ENCODE peak calls at places on chromosomes 12 and 14, in eight cellular contexts. H, Z, P, V, I, O, K and A are unnamed samples.
A peak's percentile ranks its signal among the peaks of the same experiment; 100 is the strongest.

GRCh38 chr12:122820838-122821271 is 14.4 kb upstream of the HIP1R start:
- DNase-seq in H (no peak), Z (no peak), P (no peak), V (no peak), I (no peak), O (no peak), K (no peak), A (no peak)

GRCh38 chr12:47686645-47687240 is 19.1 kb downstream of the RPAP3 start:
- DNase-seq in H (peak; percentile 47), Z (no peak), P (peak; percentile 73), V (no peak), I (peak; percentile 26), O (peak; percentile 43), K (no peak), A (no peak)

GRCh38 chr12:52168019-52168717 is 23.6 kb downstream of the KRT80 start:
- DNase-seq in H (peak; percentile 78), Z (no peak), P (no peak), V (no peak), I (peak; percentile 70), O (peak; percentile 72), K (no peak), A (no peak)

GRCh38 chr14:97185186-97185585 is 388.0 kb downstream of the VRK1 start:
- DNase-seq in H (peak; percentile 10), Z (no peak), P (peak; percentile 71), V (no peak), I (peak; percentile 39), O (no peak), K (no peak), A (no peak)

GRCh38 chr14:58712357-58712756 is 74.6 kb downstream of the DACT1 start:
- DNase-seq in H (no peak), Z (no peak), P (no peak), V (no peak), I (peak; percentile 75), O (no peak), K (no peak), A (no peak)

GRCh38 chr14:65373671-65374039 is 38.9 kb upstream of the FUT8 start:
- DNase-seq in H (peak; percentile 9), Z (no peak), P (no peak), V (no peak), I (no peak), O (no peak), K (no peak), A (no peak)

GRCh38 chr14:52032196-52032865 is 36.5 kb downstream of the NID2 start:
- DNase-seq in H (no peak), Z (no peak), P (no peak), V (no peak), I (peak; percentile 70), O (peak; percentile 58), K (no peak), A (no peak)

GRCh38 chr12:109134186-109134917 is 18.0 kb downstream of the ACACB start:
- DNase-seq in H (peak; percentile 3), Z (peak; percentile 75), P (peak; percentile 18), V (no peak), I (peak; percentile 51), O (peak; percentile 40), K (no peak), A (no peak)

GRCh38 chr14:100193417-100194357 is 34.2 kb upstream of the DEGS2 start:
- DNase-seq in H (no peak), Z (no peak), P (no peak), V (no peak), I (no peak), O (no peak), K (no peak), A (no peak)

GRCh38 chr14:96852823-96853422 is 55.7 kb downstream of the VRK1 start:
- DNase-seq in H (peak; percentile 61), Z (no peak), P (peak; percentile 60), V (peak; percentile 15), I (peak; percentile 37), O (peak; percentile 45), K (no peak), A (no peak)

GRCh38 chr14:71348817-71349216 is 441.6 kb downstream of the PCNX1 start:
- DNase-seq in H (no peak), Z (no peak), P (no peak), V (no peak), I (no peak), O (no peak), K (no peak), A (no peak)

GRCh38 chr12:26473291-26473690 is 277.9 kb downstream of the SSPN start:
- DNase-seq in H (peak; percentile 78), Z (no peak), P (no peak), V (peak; percentile 3), I (peak; percentile 5), O (no peak), K (no peak), A (peak; percentile 80)

GRCh38 chr12:5868585-5869295 is 76.3 kb downstream of the ANO2 start:
- DNase-seq in H (no peak), Z (no peak), P (no peak), V (no peak), I (no peak), O (peak; percentile 2), K (no peak), A (no peak)

GRCh38 chr14:50542941-50543418 is 10.6 kb upstream of the MAP4K5 start:
- DNase-seq in H (peak; percentile 84), Z (no peak), P (peak; percentile 92), V (no peak), I (peak; percentile 44), O (peak; percentile 54), K (peak; percentile 17), A (no peak)

GRCh38 chr14:21385170-21385904 is 1.5 kb upstream of the SUPT16H start:
- DNase-seq in H (no peak), Z (no peak), P (peak; percentile 67), V (no peak), I (peak; percentile 8), O (no peak), K (no peak), A (peak; percentile 52)

GRCh38 chr12:109989380-109989779 is 6.8 kb downstream of the GIT2 start:
- DNase-seq in H (no peak), Z (no peak), P (no peak), V (no peak), I (no peak), O (no peak), K (no peak), A (no peak)

GRCh38 chr14:81936348-81936747 is 402.7 kb upstream of the SEL1L start:
- DNase-seq in H (no peak), Z (no peak), P (no peak), V (no peak), I (no peak), O (no peak), K (no peak), A (no peak)

GRCh38 chr12:53380104-53380796 is at the start of gene SP1:
- DNase-seq in H (peak; percentile 95), Z (peak; percentile 99), P (peak; percentile 93), V (no peak), I (peak; percentile 90), O (peak; percentile 94), K (peak; percentile 52), A (peak; percentile 85)

GRCh38 chr12:57243521-57244305 is 7.3 kb downstream of the STAC3 start:
- DNase-seq in H (peak; percentile 77), Z (peak; percentile 94), P (peak; percentile 45), V (no peak), I (peak; percentile 57), O (peak; percentile 63), K (peak; percentile 32), A (no peak)

GRCh38 chr12:6326316-6326959 is 15.4 kb downstream of the TNFRSF1A start:
- DNase-seq in H (no peak), Z (peak; percentile 73), P (peak; percentile 46), V (no peak), I (peak; percentile 47), O (peak; percentile 53), K (no peak), A (no peak)

GRCh38 chr12:127272864-127273263 is 994.1 kb upstream of the TMEM132C start:
- DNase-seq in H (peak; percentile 95), Z (no peak), P (no peak), V (peak; percentile 92), I (peak; percentile 89), O (peak; percentile 97), K (no peak), A (no peak)

GRCh38 chr12:5739862-5740370 is 205.1 kb downstream of the ANO2 start:
- DNase-seq in H (no peak), Z (no peak), P (no peak), V (no peak), I (no peak), O (no peak), K (no peak), A (no peak)

GRCh38 chr12:95599880-95600279 is 48.6 kb upstream of the USP44 start:
- DNase-seq in H (no peak), Z (no peak), P (no peak), V (no peak), I (no peak), O (no peak), K (no peak), A (no peak)

GRCh38 chr12:90112668-90113067 is 404.0 kb upstream of the ATP2B1 start:
- DNase-seq in H (no peak), Z (no peak), P (no peak), V (no peak), I (no peak), O (no peak), K (no peak), A (no peak)

GRCh38 chr12:74051848-74052247 is 485.8 kb upstream of the ATXN7L3B start:
- DNase-seq in H (no peak), Z (no peak), P (no peak), V (no peak), I (no peak), O (no peak), K (no peak), A (no peak)

GRCh38 chr12:83414981-83415380 is 728.3 kb downstream of the TMTC2 start:
- DNase-seq in H (no peak), Z (no peak), P (no peak), V (no peak), I (no peak), O (no peak), K (no peak), A (no peak)